ENCODE peak calls at places on chromosomes 12 and 14, in five cellular contexts. K is GM12878, T is K562, J is upper lobe of left lung, O is HepG2. M is an unnamed sample.
A peak's percentile ranks its signal among the peaks of the same experiment; 100 is the strongest.

GRCh38 chr12:15726029-15726756 is 63.0 kb downstream of the EPS8 start:
- ATAC-seq in K (peak; percentile 42), T (no peak), J (peak; percentile 54), O (no peak), M (no peak)

GRCh38 chr12:2456813-2457186 is 338.0 kb upstream of the FKBP4 start:
- ATAC-seq in K (no peak), T (no peak), J (no peak), O (no peak), M (no peak)

GRCh38 chr14:91164676-91165075 is 50.8 kb downstream of the DGLUCY start:
- ATAC-seq in K (no peak), T (no peak), J (peak; percentile 51), O (no peak), M (peak; percentile 46)

GRCh38 chr12:104677441-104678089 is 220.8 kb downstream of the CHST11 start:
- ATAC-seq in K (no peak), T (no peak), J (no peak), O (no peak), M (no peak)

GRCh38 chr12:65192963-65193516 is 23.7 kb downstream of the LEMD3 start:
- ATAC-seq in K (no peak), T (peak; percentile 62), J (no peak), O (no peak), M (no peak)

GRCh38 chr12:56247923-56248322 is 10.3 kb downstream of the ANKRD52 start:
- ATAC-seq in K (no peak), T (no peak), J (no peak), O (no peak), M (no peak)

GRCh38 chr12:130457215-130457614 is 119.5 kb downstream of the PIWIL1 start:
- ATAC-seq in K (no peak), T (no peak), J (no peak), O (no peak), M (no peak)

GRCh38 chr14:79037593-79037992 is 867.4 kb downstream of the NRXN3 start:
- ATAC-seq in K (no peak), T (no peak), J (no peak), O (no peak), M (no peak)

GRCh38 chr12:58963844-58964243 is 43.5 kb upstream of the LRIG3 start:
- ATAC-seq in K (no peak), T (no peak), J (no peak), O (no peak), M (no peak)

GRCh38 chr14:49930720-49931119 is 37.8 kb downstream of the ARF6 start:
- ATAC-seq in K (peak; percentile 42), T (no peak), J (no peak), O (no peak), M (no peak)

GRCh38 chr14:92651106-92651792 is 97.2 kb downstream of the LGMN start:
- ATAC-seq in K (peak; percentile 79), T (no peak), J (peak; percentile 38), O (no peak), M (no peak)

GRCh38 chr12:40375076-40375475 is 150.3 kb downstream of the LRRK2 start:
- ATAC-seq in K (peak; percentile 91), T (no peak), J (no peak), O (peak; percentile 73), M (no peak)

GRCh38 chr12:51823875-51824565 is 24.5 kb downstream of the FIGNL2 start:
- ATAC-seq in K (no peak), T (peak; percentile 86), J (no peak), O (peak; percentile 84), M (no peak)

GRCh38 chr12:123971770-123972447 is 722 bp downstream of the CCDC92 start:
- ATAC-seq in K (peak; percentile 17), T (peak; percentile 18), J (peak; percentile 20), O (peak; percentile 67), M (no peak)

GRCh38 chr12:118979763-118980406 is 1.5 kb upstream of the SRRM4 start:
- ATAC-seq in K (peak; percentile 76), T (peak; percentile 92), J (peak; percentile 62), O (peak; percentile 83), M (no peak)

GRCh38 chr12:53044052-53044581 is 5.7 kb upstream of the TNS2 start:
- ATAC-seq in K (no peak), T (no peak), J (no peak), O (peak; percentile 58), M (no peak)

GRCh38 chr14:100994082-100994481 is 90.6 kb upstream of the RTL1 start:
- ATAC-seq in K (no peak), T (no peak), J (no peak), O (no peak), M (no peak)

GRCh38 chr12:3168223-3168770 is 91.1 kb downstream of the TSPAN9 start:
- ATAC-seq in K (no peak), T (no peak), J (no peak), O (no peak), M (no peak)

GRCh38 chr14:51401756-51402155 is 161.7 kb downstream of the TMX1 start:
- ATAC-seq in K (no peak), T (no peak), J (peak; percentile 31), O (no peak), M (no peak)

GRCh38 chr14:103861413-103862392 is 14.3 kb upstream of the PPP1R13B start:
- ATAC-seq in K (no peak), T (no peak), J (no peak), O (no peak), M (no peak)

DNA sequence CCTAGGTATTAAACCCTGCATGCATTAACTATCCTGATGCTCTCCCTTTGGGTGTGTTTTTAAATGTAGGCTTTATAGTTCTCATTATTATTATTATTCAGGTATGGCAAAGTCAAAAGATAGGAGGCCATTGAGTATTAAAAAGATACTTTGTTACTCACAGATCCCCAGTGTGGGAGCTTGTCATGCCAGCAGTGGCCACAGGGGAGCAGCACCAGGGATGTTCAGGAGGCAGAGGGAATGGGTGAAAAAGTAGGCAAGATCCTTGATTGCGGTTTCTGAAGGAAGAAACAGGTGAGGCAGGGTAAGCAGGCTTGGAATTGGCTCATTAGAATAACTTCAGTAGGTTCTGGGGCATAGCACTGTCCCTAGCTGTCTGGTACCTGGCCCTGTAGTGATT is 382.2 kb downstream of the MED13L start:
- ATAC-seq in K (no peak), T (peak; percentile 70), J (no peak), O (peak; percentile 50), M (no peak)
- TF ChIP-seq EP300 in K (no peak), T (no peak), J (no peak), O (no peak), M (no peak)

DNA sequence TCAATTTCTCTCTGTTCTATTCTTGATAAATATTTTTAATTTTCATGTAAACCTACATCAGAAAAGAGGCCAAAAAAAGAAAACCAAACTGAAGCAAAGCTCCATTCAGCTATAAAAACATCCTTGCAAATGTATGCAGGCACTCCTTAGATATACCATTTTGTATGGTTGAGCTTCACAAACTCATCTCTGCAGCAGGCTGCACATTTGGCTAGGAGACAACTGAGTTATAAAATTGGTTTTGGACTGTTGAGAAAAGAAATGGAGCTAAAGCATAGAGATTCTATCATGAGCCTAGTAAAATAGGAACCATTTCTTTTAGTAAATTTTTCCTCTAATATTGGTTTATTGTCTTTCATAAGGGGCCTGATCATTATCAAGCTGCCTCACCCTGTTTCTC is 156.4 kb downstream of the SYT1 start:
- ATAC-seq in K (no peak), T (no peak), J (no peak), O (no peak), M (no peak)
- TF ChIP-seq POLR2AphosphoS5 in K (no peak), T (no peak), J (no peak), O (no peak), M (no peak)

GRCh38 chr14:59425322-59425945 is 39.7 kb downstream of the GPR135 start:
- ATAC-seq in K (no peak), T (no peak), J (peak; percentile 31), O (no peak), M (peak; percentile 55)

GRCh38 chr14:59419383-59419782 is 45.8 kb downstream of the GPR135 start:
- ATAC-seq in K (no peak), T (no peak), J (no peak), O (no peak), M (no peak)

GRCh38 chr14:59424707-59425106 is 40.5 kb downstream of the GPR135 start:
- ATAC-seq in K (no peak), T (no peak), J (peak; percentile 37), O (no peak), M (peak; percentile 29)

GRCh38 chr14:59417301-59417700 is 47.9 kb downstream of the GPR135 start:
- ATAC-seq in K (no peak), T (no peak), J (no peak), O (no peak), M (no peak)

GRCh38 chr14:59422069-59422881 is 42.9 kb downstream of the GPR135 start:
- ATAC-seq in K (peak; percentile 75), T (no peak), J (no peak), O (no peak), M (no peak)
- TF ChIP-seq EP300 in K (no peak), T (no peak), J (no peak), O (no peak), M (no peak)

GRCh38 chr12:95740751-95741150 is 49.8 kb downstream of the NTN4 start:
- ATAC-seq in K (no peak), T (no peak), J (no peak), O (no peak), M (no peak)

GRCh38 chr12:95736631-95737030 is 53.9 kb downstream of the NTN4 start:
- ATAC-seq in K (no peak), T (no peak), J (no peak), O (no peak), M (no peak)

GRCh38 chr12:95739561-95740313 is 50.8 kb downstream of the NTN4 start:
- ATAC-seq in K (no peak), T (no peak), J (peak; percentile 75), O (no peak), M (peak; percentile 60)

GRCh38 chr12:95741635-95742034 is 48.9 kb downstream of the NTN4 start:
- ATAC-seq in K (no peak), T (no peak), J (no peak), O (no peak), M (no peak)

DNA sequence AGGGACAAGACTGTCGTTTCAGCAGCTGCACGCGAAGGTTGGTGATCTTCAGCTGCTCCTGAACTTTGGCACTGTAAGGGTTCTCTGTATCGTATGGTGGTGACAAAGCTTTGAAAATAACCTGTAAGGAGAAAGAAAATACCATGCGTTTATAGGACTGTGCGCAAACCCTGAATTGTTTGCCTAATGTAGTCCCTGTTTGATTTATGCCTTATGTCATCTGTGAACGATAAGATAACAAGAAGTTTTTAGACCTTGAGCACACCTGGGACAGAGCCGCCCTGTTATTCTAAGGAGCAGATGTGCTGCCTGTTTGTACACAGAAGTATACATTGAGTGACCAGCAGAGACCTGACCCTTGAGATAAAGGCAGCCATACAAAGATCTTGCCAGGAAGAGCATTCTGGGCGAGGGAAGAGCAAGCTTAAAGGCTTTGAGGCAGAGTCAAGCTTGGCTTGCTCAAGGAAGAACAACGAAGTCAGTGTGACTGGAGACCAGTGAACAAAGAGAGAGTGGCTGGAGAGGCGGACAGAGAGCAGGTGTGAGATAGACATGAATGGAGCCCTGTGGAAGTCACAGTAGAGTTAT is 52.4 kb downstream of the NTN4 start:
- ATAC-seq in K (no peak), T (no peak), J (no peak), O (peak; percentile 92), M (no peak)
- TF ChIP-seq POLR2AphosphoS5 in K (no peak), T (no peak), J (no peak), O (no peak), M (no peak)